ENCODE peak calls at places on chromosomes 7 and 10, in four cellular contexts. O, X, S and V are unnamed samples.

GRCh38 chr10:129971381-129972144 is 7.5 kb upstream of the EBF3 start:
- DNase-seq in O (peak), X (peak), S (peak), V (peak)

GRCh38 chr7:139004321-139005075 is 23.3 kb upstream of the KIAA1549 start:
- DNase-seq in O (no peak), X (no peak), S (no peak), V (no peak)

GRCh38 chr7:3260425-3260762 is 40.7 kb upstream of the SDK1 start:
- DNase-seq in O (peak), X (no peak), S (no peak), V (peak)

GRCh38 chr10:102769375-102770107 is 25.8 kb downstream of the WBP1L start:
- DNase-seq in O (peak), X (no peak), S (no peak), V (no peak)

GRCh38 chr7:156430109-156430508 is 210.5 kb upstream of the RNF32 start:
- DNase-seq in O (no peak), X (no peak), S (no peak), V (no peak)

GRCh38 chr10:69446229-69446628 is 5.0 kb upstream of the TSPAN15 start:
- DNase-seq in O (no peak), X (no peak), S (no peak), V (no peak)

GRCh38 chr7:90064370-90064769 is 89.9 kb upstream of the STEAP1 start:
- DNase-seq in O (no peak), X (no peak), S (no peak), V (no peak)

GRCh38 chr7:42068554-42069280 is 168.3 kb downstream of the GLI3 start:
- DNase-seq in O (no peak), X (no peak), S (no peak), V (no peak)

GRCh38 chr7:117169907-117170306 is 153.0 kb downstream of the WNT2 start:
- DNase-seq in O (no peak), X (no peak), S (peak), V (no peak)

GRCh38 chr10:46311501-46311951 is 24.7 kb downstream of the ANTXRL start:
- DNase-seq in O (no peak), X (peak), S (peak), V (no peak)

GRCh38 chr7:38594931-38595330 is 36.2 kb downstream of the AMPH start:
- DNase-seq in O (no peak), X (no peak), S (no peak), V (no peak)

GRCh38 chr7:144629598-144629997 is 206.3 kb downstream of the TPK1 start:
- DNase-seq in O (no peak), X (no peak), S (no peak), V (no peak)

GRCh38 chr7:5448378-5449042 is 24.9 kb upstream of the TNRC18 start:
- DNase-seq in O (no peak), X (no peak), S (no peak), V (no peak)

GRCh38 chr7:138934861-138935260 is 46.3 kb downstream of the KIAA1549 start:
- DNase-seq in O (peak), X (no peak), S (no peak), V (peak)

GRCh38 chr7:44883961-44884360 is 1.4 kb downstream of the PURB start:
- DNase-seq in O (no peak), X (no peak), S (no peak), V (no peak)

GRCh38 chr7:44887293-44887692 is 2.0 kb upstream of the PURB start:
- DNase-seq in O (no peak), X (no peak), S (no peak), V (no peak)

GRCh38 chr7:44882899-44883298 is 2.4 kb downstream of the PURB start:
- DNase-seq in O (peak), X (no peak), S (no peak), V (peak)

GRCh38 chr7:44885394-44886317 is at the start of gene PURB:
- DNase-seq in O (peak), X (peak), S (peak), V (peak)

DNA sequence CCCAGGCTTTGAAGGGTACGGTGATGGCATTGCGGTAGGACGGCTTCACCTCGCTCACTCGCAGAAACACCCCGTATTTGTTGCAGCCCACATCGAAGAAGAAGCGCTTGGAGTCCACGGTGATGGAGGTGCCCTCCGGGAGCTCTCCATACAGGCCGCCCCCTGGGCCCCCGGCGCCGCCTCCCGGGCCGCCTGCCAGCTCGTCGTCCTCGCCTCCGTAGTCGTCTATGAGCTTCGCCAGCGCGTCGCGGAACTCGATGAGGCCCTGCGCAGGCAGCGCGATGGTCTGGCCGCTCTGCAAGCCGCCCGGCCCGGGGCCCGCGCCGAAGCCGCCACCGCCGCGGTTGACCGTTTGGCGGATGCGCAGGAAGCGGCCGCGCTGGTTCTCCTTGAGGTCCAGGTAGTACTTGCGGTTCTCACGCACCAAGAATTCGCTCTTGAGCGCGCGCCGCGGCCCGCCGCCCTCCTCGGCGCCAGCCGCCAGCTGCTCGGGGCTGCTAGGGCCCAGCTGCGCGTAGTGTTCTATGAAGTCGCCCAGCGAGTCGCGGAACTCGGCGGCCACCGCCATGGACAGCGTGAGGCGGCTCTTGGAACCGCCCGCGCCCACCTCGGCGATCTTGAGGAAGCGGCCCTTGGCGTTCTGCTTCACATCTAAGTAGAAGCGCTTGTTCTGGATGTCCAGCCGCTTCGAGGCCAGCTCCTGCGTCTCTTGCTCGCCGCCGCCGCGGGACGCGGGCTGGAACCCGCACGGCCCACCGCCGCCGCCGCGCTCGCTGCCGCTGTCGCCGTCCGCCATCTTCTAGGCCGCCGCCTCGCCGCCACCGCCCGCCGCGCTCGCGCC is 557 bp downstream of the PURB start:
- DNase-seq in O (peak), X (peak), S (peak), V (peak)
- TF ChIP-seq POLR2A in O (peak), X (peak), S (no peak), V (no peak)

GRCh38 chr10:94403034-94403822 is 887 bp downstream of the TBC1D12 start:
- DNase-seq in O (peak), X (peak), S (peak), V (no peak)
- TF ChIP-seq POLR2A in O (no peak), X (peak), S (peak), V (no peak)

GRCh38 chr7:23490357-23491131 is 20.3 kb upstream of the IGF2BP3 start:
- DNase-seq in O (no peak), X (peak), S (no peak), V (peak)
- TF ChIP-seq POLR2A in O (no peak), X (no peak), S (no peak), V (peak)

DNA sequence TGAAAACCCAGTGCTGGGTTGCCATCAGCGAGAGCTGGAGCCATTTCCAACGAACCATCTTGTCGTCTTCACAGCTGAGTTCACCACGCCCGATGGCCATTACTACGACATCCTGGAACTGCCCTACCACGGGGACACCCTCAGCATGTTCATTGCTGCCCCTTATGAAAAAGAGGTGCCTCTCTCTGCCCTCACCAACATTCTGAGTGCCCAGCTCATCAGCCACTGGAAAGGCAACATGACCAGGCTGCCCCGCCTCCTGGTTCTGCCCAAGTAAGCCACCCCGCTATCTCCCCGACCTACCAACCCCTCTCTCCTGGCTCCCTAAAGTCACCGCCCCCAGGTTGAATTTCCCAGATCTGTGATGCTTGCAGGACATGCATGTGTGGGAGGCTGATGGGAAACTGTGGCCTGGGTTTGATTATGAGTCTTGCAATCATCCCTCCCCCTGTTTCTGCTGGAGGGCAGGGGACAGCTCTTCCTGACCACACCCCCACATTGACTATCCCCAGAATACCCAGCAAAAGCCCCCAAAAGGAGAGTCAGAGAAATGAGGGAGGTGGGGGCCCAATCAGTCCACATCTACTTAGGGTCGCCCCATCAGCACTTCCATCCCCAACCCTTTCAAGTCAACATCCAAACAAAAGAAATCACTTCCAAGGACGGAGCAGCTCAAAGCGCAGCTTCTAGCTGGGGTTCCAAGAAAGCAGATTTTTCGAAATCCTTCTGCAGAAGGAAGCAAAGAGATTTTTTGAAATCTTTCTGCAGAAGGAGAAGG is 6.9 kb downstream of the SERPINE1 start:
- DNase-seq in O (peak), X (no peak), S (no peak), V (peak)
- TF ChIP-seq POLR2A in O (peak), X (no peak), S (no peak), V (no peak)